ENCODE peak calls at places on chromosome 9, in eight cellular contexts. B, M, E, D, Z, H, T and V are unnamed samples.
A peak's percentile ranks its signal among the peaks of the same experiment; 100 is the strongest.

GRCh38 chr9:4211806-4212205 is 88.1 kb downstream of the GLIS3 start:
- DNase-seq in B (no peak), M (no peak), E (no peak), D (no peak), Z (no peak), H (no peak), T (no peak), V (no peak)

GRCh38 chr9:16100596-16101091 is 547.8 kb downstream of the CCDC171 start:
- DNase-seq in B (peak; percentile 62), M (peak; percentile 61), E (no peak), D (no peak), Z (peak; percentile 36), H (no peak), T (no peak), V (no peak)

GRCh38 chr9:1366300-1366699 is 316.1 kb downstream of the DMRT2 start:
- DNase-seq in B (no peak), M (no peak), E (no peak), D (no peak), Z (no peak), H (no peak), T (no peak), V (no peak)

GRCh38 chr9:37146372-37146771 is 26.0 kb downstream of the ZCCHC7 start:
- DNase-seq in B (no peak), M (no peak), E (no peak), D (no peak), Z (no peak), H (no peak), T (no peak), V (no peak)

GRCh38 chr9:110148384-110148783 is 59.6 kb downstream of the C9orf152 start:
- DNase-seq in B (no peak), M (no peak), E (no peak), D (peak; percentile 82), Z (no peak), H (no peak), T (peak; percentile 33), V (no peak)

GRCh38 chr9:80811662-80812061 is 877.7 kb downstream of the TLE1 start:
- DNase-seq in B (no peak), M (no peak), E (no peak), D (no peak), Z (no peak), H (no peak), T (no peak), V (no peak)

GRCh38 chr9:93258419-93258817 is 74.5 kb downstream of the WNK2 start:
- DNase-seq in B (no peak), M (no peak), E (no peak), D (peak; percentile 60), Z (no peak), H (no peak), T (no peak), V (no peak)

GRCh38 chr9:105676351-105676923 is 14.2 kb downstream of the TAL2 start:
- DNase-seq in B (no peak), M (no peak), E (no peak), D (no peak), Z (no peak), H (no peak), T (no peak), V (no peak)

GRCh38 chr9:84393266-84393905 is 52.8 kb upstream of the SLC28A3 start:
- DNase-seq in B (peak; percentile 46), M (no peak), E (no peak), D (no peak), Z (no peak), H (no peak), T (no peak), V (no peak)

GRCh38 chr9:125506045-125506444 is 201.0 kb downstream of the MAPKAP1 start:
- DNase-seq in B (no peak), M (no peak), E (no peak), D (no peak), Z (no peak), H (no peak), T (no peak), V (no peak)

GRCh38 chr9:90842984-90843383 is 41.4 kb downstream of the SYK start:
- DNase-seq in B (no peak), M (no peak), E (no peak), D (peak; percentile 80), Z (no peak), H (no peak), T (no peak), V (no peak)

GRCh38 chr9:71819115-71819739 is 50.9 kb upstream of the CEMIP2 start:
- DNase-seq in B (no peak), M (peak; percentile 10), E (peak; percentile 10), D (no peak), Z (no peak), H (peak; percentile 21), T (peak; percentile 53), V (peak; percentile 28)

GRCh38 chr9:33418090-33418489 is 15.7 kb upstream of the AQP7 start:
- DNase-seq in B (no peak), M (no peak), E (no peak), D (no peak), Z (no peak), H (no peak), T (no peak), V (peak; percentile 70)

GRCh38 chr9:7006417-7006816 is 248.6 kb downstream of the KDM4C start:
- DNase-seq in B (no peak), M (no peak), E (no peak), D (no peak), Z (no peak), H (no peak), T (no peak), V (no peak)

GRCh38 chr9:7008411-7008810 is 250.6 kb downstream of the KDM4C start:
- DNase-seq in B (no peak), M (no peak), E (no peak), D (no peak), Z (no peak), H (no peak), T (no peak), V (no peak)

GRCh38 chr9:7003876-7004275 is 246.1 kb downstream of the KDM4C start:
- DNase-seq in B (no peak), M (no peak), E (no peak), D (no peak), Z (no peak), H (no peak), T (no peak), V (no peak)

GRCh38 chr9:7011395-7012067 is 253.8 kb downstream of the KDM4C start:
- DNase-seq in B (no peak), M (no peak), E (no peak), D (no peak), Z (no peak), H (no peak), T (no peak), V (no peak)

DNA sequence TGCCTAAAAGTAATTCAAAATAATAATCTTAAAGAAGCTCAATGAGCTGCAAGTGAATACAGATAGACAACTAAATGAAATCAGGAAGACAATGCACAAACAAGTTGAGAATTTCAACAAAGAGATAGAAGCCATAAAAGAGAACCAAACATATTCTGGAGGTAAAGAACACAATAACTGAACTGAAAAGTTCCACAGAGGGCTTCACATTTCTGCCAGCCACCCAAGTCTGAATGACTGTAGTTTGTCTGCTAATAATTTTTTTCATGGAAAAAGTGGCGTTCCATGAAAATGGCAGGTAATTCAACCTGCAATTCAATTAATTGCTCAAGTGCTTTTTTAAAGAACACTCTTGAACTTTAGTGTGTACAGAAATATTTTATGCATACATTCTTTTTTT is 251.3 kb downstream of the KDM4C start:
- DNase-seq in B (no peak), M (no peak), E (no peak), D (no peak), Z (no peak), H (no peak), T (no peak), V (no peak)
- H3K4me3 ChIP-seq in B (no peak overlapping the region), M (no peak overlapping the region), E (no peak overlapping the region), D (no peak overlapping the region), Z (no peak overlapping the region), H (no peak overlapping the region), T (no peak overlapping the region), V (no peak overlapping the region)

DNA sequence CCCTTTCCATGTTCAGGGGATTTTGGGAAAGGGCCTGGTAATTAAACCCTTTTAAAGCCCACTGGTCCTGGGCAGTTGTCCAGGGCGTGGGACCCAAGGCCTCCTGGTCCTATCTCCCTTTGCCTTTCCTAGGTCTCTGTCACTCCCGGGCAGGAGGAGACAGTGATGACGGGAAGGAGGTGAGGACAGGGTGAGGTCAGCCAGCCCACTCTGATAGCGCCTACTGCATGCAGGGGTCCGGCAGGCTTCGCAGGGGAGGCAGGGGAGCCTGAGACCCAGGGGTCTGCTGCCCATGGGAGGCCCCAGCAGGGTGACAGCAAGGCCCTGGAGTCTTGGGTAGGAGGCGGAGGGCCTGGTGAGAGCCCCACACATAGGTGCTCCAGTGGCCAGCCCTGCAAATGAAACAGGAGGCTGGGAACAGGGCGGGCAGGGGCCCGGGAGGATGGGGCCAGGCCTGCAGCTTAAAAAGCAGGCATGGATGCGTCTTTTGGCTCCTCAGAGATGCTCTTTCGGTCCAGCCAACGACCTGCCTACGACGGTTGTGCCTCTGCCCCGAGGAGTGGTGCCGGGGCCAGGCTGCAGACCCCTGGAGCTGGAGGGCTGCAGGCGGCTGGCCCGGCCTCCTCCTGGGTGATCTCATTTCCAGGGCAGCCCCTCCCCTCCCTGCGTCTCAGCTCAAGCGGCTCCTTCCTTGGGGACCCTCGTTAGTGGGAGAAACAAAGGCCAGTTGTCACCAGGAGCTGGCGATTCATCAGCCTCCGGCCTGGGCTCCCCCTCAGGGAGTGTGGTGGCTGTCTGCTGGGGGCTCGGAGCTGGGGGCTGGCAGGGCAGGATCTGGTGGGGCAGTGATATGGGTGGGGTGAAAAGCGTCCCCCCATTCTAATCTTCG is 6.7 kb upstream of the RXRA start:
- DNase-seq in B (peak; percentile 76), M (no peak), E (no peak), D (peak; percentile 63), Z (no peak), H (no peak), T (no peak), V (no peak)
- H3K4me3 ChIP-seq in B (no peak overlapping the region), M (no peak overlapping the region), E (no peak overlapping the region), D (no peak overlapping the region), Z (no peak overlapping the region), H (no peak overlapping the region), T (no peak overlapping the region), V (no peak overlapping the region)

GRCh38 chr9:128920381-128921058 is at the start of gene PHYHD1:
- DNase-seq in B (peak; percentile 47), M (peak; percentile 93), E (no peak), D (no peak), Z (peak; percentile 76), H (no peak), T (peak; percentile 88), V (no peak)
- H3K4me3 ChIP-seq in B (peak within 1 kb of the TSS; percentile 5), M (peak within 1 kb of the TSS; percentile 62), E (no peak within 1 kb of the TSS), D (peak within 1 kb of the TSS; percentile 35), Z (peak within 1 kb of the TSS; percentile 2), H (no peak within 1 kb of the TSS), T (peak within 1 kb of the TSS; percentile 66), V (no peak within 1 kb of the TSS)

GRCh38 chr9:21831841-21832509 is 29.5 kb downstream of the MTAP start:
- DNase-seq in B (no peak), M (peak; percentile 61), E (no peak), D (no peak), Z (no peak), H (peak; percentile 67), T (peak; percentile 95), V (no peak)
- H3K4me3 ChIP-seq in B (no peak overlapping the region), M (no peak overlapping the region), E (no peak overlapping the region), D (no peak overlapping the region), Z (no peak overlapping the region), H (peak overlapping the region; percentile 2), T (no peak overlapping the region), V (no peak overlapping the region)